ENCODE peak calls at places on chromosomes 4 and X, in five cellular contexts. S is HFFc6; W is GM23338; H is CD8-positive, alpha-beta memory T cell; D is A172. K is an unnamed sample.

GRCh38 chr4:152588869-152589268 is 53.0 kb upstream of the FBXW7 start:
- DNase-seq in H (no peak), S (no peak), D (no peak), W (no peak), K (no peak)

GRCh38 chrX:47854474-47854873 is 17.8 kb downstream of the ZNF81 start:
- DNase-seq in H (peak), S (no peak), D (no peak), W (peak), K (no peak)

GRCh38 chr4:131540256-131540655 is 1608.8 kb upstream of the PCDH10 start:
- DNase-seq in W (no peak), H (no peak), D (no peak), S (no peak), K (no peak)

GRCh38 chr4:76611611-76612010 is 176.6 kb downstream of the SHROOM3 start:
- DNase-seq in H (no peak), W (no peak), D (no peak), S (no peak), K (no peak)

GRCh38 chrX:140664939-140665338 is 44.6 kb upstream of the LINC00632 start:
- DNase-seq in D (peak), S (no peak), H (no peak), W (peak), K (no peak)

GRCh38 chr4:88143504-88143903 is 14.9 kb downstream of the ABCG2 start:
- DNase-seq in H (no peak), S (peak), W (no peak), D (peak), K (peak)

GRCh38 chrX:123851010-123851409 is 8.8 kb upstream of the XIAP start:
- DNase-seq in S (no peak), D (no peak), H (no peak), W (no peak), K (no peak)

GRCh38 chr4:79528241-79528706 is 120.2 kb upstream of the GK2 start:
- DNase-seq in W (no peak), S (no peak), D (peak), H (no peak), K (no peak)

GRCh38 chr4:114561590-114561989 is 37.0 kb upstream of the UGT8 start:
- DNase-seq in D (no peak), H (no peak), S (no peak), W (no peak), K (no peak)

GRCh38 chr4:184331155-184331995 is 113.7 kb upstream of the ENPP6 start:
- DNase-seq in H (no peak), D (no peak), S (no peak), W (no peak), K (no peak)

GRCh38 chrX:10254746-10255145 is 98.0 kb downstream of the CLCN4 start:
- DNase-seq in W (peak), D (peak), S (no peak), H (no peak), K (no peak)

GRCh38 chrX:102964941-102965340 is 27.9 kb downstream of the RAB40AL start:
- DNase-seq in H (no peak), D (no peak), W (no peak), S (no peak), K (no peak)

GRCh38 chr4:7103599-7104365 is 35.9 kb upstream of the GRPEL1 start:
- DNase-seq in H (no peak), S (no peak), W (no peak), D (no peak), K (peak)

GRCh38 chr4:40699648-40700047 is 50.1 kb upstream of the NSUN7 start:
- DNase-seq in S (peak), D (peak), H (no peak), W (no peak), K (peak)

GRCh38 chrX:121308276-121308805 is 260.9 kb downstream of the GLUD2 start:
- DNase-seq in S (peak), H (no peak), W (peak), D (peak), K (peak)

GRCh38 chr4:83618991-83619390 is 83.1 kb downstream of the GPAT3 start:
- DNase-seq in H (no peak), W (no peak), D (peak), S (peak), K (no peak)

GRCh38 chr4:140924761-140925392 is 168.7 kb upstream of the TBC1D9 start:
- DNase-seq in D (no peak), S (no peak), H (no peak), W (peak), K (no peak)

GRCh38 chr4:28868831-28869230 is 1851.3 kb upstream of the PCDH7 start:
- DNase-seq in W (no peak), D (no peak), H (no peak), S (no peak), K (no peak)

K was measured in GM04504.